ENCODE peak calls at places on chromosomes 3 and 15, in ten cellular contexts. One of them, this sample, is unnamed.

GRCh38 chr3:30511524-30512278 is 94.7 kb upstream of the TGFBR2 start:
- DNase-seq in fibroblast of lung: peak; percentile 99
- DNase-seq in ureter: no peak
- DNase-seq in KG1: no peak
- DNase-seq in stimulated activated naive CD8-positive, alpha-beta T cell treated with anti-CD3 and anti-CD28 coated beads, Interleukin-15, amount 100 ng/mL, for 72 hours: no peak
- DNase-seq in left ventricle myocardium inferior: no peak
- DNase-seq in CD8-positive, alpha-beta T cell: no peak
- DNase-seq in cardiac muscle cell: peak; percentile 99
- DNase-seq in endothelial cell: no peak
- DNase-seq in GM04503: peak; percentile 97
- DNase-seq in this sample: no peak

GRCh38 chr15:101371519-101371918 is 76.5 kb upstream of the SNRPA1 start:
- DNase-seq in stimulated activated naive CD8-positive, alpha-beta T cell treated with anti-CD3 and anti-CD28 coated beads, Interleukin-15, amount 100 ng/mL, for 72 hours: no peak
- DNase-seq in fibroblast of lung: no peak
- DNase-seq in GM04503: no peak
- DNase-seq in left ventricle myocardium inferior: no peak
- DNase-seq in cardiac muscle cell: no peak
- DNase-seq in KG1: no peak
- DNase-seq in endothelial cell: no peak
- DNase-seq in ureter: no peak
- DNase-seq in CD8-positive, alpha-beta T cell: no peak
- DNase-seq in this sample: no peak

GRCh38 chr3:44099566-44100297 is 142.0 kb upstream of the TOPAZ1 start:
- DNase-seq in cardiac muscle cell: peak; percentile 3
- DNase-seq in GM04503: no peak
- DNase-seq in fibroblast of lung: no peak
- DNase-seq in KG1: no peak
- DNase-seq in ureter: peak; percentile 1
- DNase-seq in left ventricle myocardium inferior: no peak
- DNase-seq in endothelial cell: no peak
- DNase-seq in stimulated activated naive CD8-positive, alpha-beta T cell treated with anti-CD3 and anti-CD28 coated beads, Interleukin-15, amount 100 ng/mL, for 72 hours: no peak
- DNase-seq in CD8-positive, alpha-beta T cell: no peak
- DNase-seq in this sample: no peak

GRCh38 chr15:75089781-75090734 is 66.7 kb downstream of the PPCDC start:
- DNase-seq in endothelial cell: no peak
- DNase-seq in stimulated activated naive CD8-positive, alpha-beta T cell treated with anti-CD3 and anti-CD28 coated beads, Interleukin-15, amount 100 ng/mL, for 72 hours: no peak
- DNase-seq in cardiac muscle cell: peak; percentile 89
- DNase-seq in GM04503: no peak
- DNase-seq in CD8-positive, alpha-beta T cell: no peak
- DNase-seq in left ventricle myocardium inferior: peak; percentile 50
- DNase-seq in fibroblast of lung: peak; percentile 34
- DNase-seq in ureter: peak; percentile 45
- DNase-seq in KG1: no peak
- DNase-seq in this sample: no peak

GRCh38 chr15:52440414-52440813 is 88.3 kb downstream of the MYO5A start:
- DNase-seq in GM04503: no peak
- DNase-seq in cardiac muscle cell: no peak
- DNase-seq in fibroblast of lung: peak; percentile 60
- DNase-seq in CD8-positive, alpha-beta T cell: no peak
- DNase-seq in ureter: no peak
- DNase-seq in left ventricle myocardium inferior: no peak
- DNase-seq in endothelial cell: no peak
- DNase-seq in KG1: no peak
- DNase-seq in stimulated activated naive CD8-positive, alpha-beta T cell treated with anti-CD3 and anti-CD28 coated beads, Interleukin-15, amount 100 ng/mL, for 72 hours: no peak
- DNase-seq in this sample: no peak

GRCh38 chr3:56915969-56916586 is 114.3 kb upstream of the ARHGEF3 start:
- DNase-seq in cardiac muscle cell: no peak
- DNase-seq in GM04503: no peak
- DNase-seq in left ventricle myocardium inferior: peak; percentile 30
- DNase-seq in CD8-positive, alpha-beta T cell: peak; percentile 44
- DNase-seq in fibroblast of lung: no peak
- DNase-seq in endothelial cell: no peak
- DNase-seq in stimulated activated naive CD8-positive, alpha-beta T cell treated with anti-CD3 and anti-CD28 coated beads, Interleukin-15, amount 100 ng/mL, for 72 hours: peak; percentile 75
- DNase-seq in KG1: peak; percentile 78
- DNase-seq in ureter: no peak
- DNase-seq in this sample: no peak

GRCh38 chr15:97623091-97623661 is 337.3 kb upstream of the ARRDC4 start:
- DNase-seq in cardiac muscle cell: no peak
- DNase-seq in KG1: no peak
- DNase-seq in endothelial cell: no peak
- DNase-seq in left ventricle myocardium inferior: no peak
- DNase-seq in ureter: no peak
- DNase-seq in fibroblast of lung: no peak
- DNase-seq in GM04503: no peak
- DNase-seq in stimulated activated naive CD8-positive, alpha-beta T cell treated with anti-CD3 and anti-CD28 coated beads, Interleukin-15, amount 100 ng/mL, for 72 hours: no peak
- DNase-seq in CD8-positive, alpha-beta T cell: no peak
- DNase-seq in this sample: peak; percentile 9

GRCh38 chr15:60414016-60414682 is 16.4 kb upstream of the ANXA2 start:
- DNase-seq in stimulated activated naive CD8-positive, alpha-beta T cell treated with anti-CD3 and anti-CD28 coated beads, Interleukin-15, amount 100 ng/mL, for 72 hours: no peak
- DNase-seq in ureter: no peak
- DNase-seq in fibroblast of lung: peak; percentile 70
- DNase-seq in KG1: no peak
- DNase-seq in CD8-positive, alpha-beta T cell: no peak
- DNase-seq in left ventricle myocardium inferior: no peak
- DNase-seq in GM04503: no peak
- DNase-seq in endothelial cell: no peak
- DNase-seq in cardiac muscle cell: peak; percentile 61
- DNase-seq in this sample: no peak

GRCh38 chr3:195907730-195908438 is 467 bp downstream of the TNK2 start:
- DNase-seq in left ventricle myocardium inferior: no peak
- DNase-seq in CD8-positive, alpha-beta T cell: peak; percentile 30
- DNase-seq in stimulated activated naive CD8-positive, alpha-beta T cell treated with anti-CD3 and anti-CD28 coated beads, Interleukin-15, amount 100 ng/mL, for 72 hours: peak; percentile 64
- DNase-seq in cardiac muscle cell: peak; percentile 32
- DNase-seq in endothelial cell: no peak
- DNase-seq in GM04503: no peak
- DNase-seq in fibroblast of lung: no peak
- DNase-seq in KG1: peak; percentile 36
- DNase-seq in ureter: no peak
- DNase-seq in this sample: peak; percentile 51

GRCh38 chr15:60346077-60346476 is 51.7 kb downstream of the ANXA2 start:
- DNase-seq in left ventricle myocardium inferior: no peak
- DNase-seq in KG1: no peak
- DNase-seq in fibroblast of lung: no peak
- DNase-seq in GM04503: no peak
- DNase-seq in endothelial cell: no peak
- DNase-seq in ureter: no peak
- DNase-seq in stimulated activated naive CD8-positive, alpha-beta T cell treated with anti-CD3 and anti-CD28 coated beads, Interleukin-15, amount 100 ng/mL, for 72 hours: no peak
- DNase-seq in CD8-positive, alpha-beta T cell: no peak
- DNase-seq in cardiac muscle cell: no peak
- DNase-seq in this sample: no peak

GRCh38 chr15:91186892-91187644 is 87.0 kb downstream of the SV2B start:
- DNase-seq in KG1: peak; percentile 4
- DNase-seq in left ventricle myocardium inferior: no peak
- DNase-seq in fibroblast of lung: peak; percentile 30
- DNase-seq in ureter: no peak
- DNase-seq in GM04503: no peak
- DNase-seq in stimulated activated naive CD8-positive, alpha-beta T cell treated with anti-CD3 and anti-CD28 coated beads, Interleukin-15, amount 100 ng/mL, for 72 hours: no peak
- DNase-seq in CD8-positive, alpha-beta T cell: no peak
- DNase-seq in cardiac muscle cell: peak; percentile 34
- DNase-seq in endothelial cell: peak; percentile 50
- DNase-seq in this sample: no peak

GRCh38 chr15:71275566-71276354 is 160.5 kb downstream of the THSD4 start:
- DNase-seq in GM04503: no peak
- DNase-seq in KG1: no peak
- DNase-seq in CD8-positive, alpha-beta T cell: no peak
- DNase-seq in endothelial cell: no peak
- DNase-seq in left ventricle myocardium inferior: no peak
- DNase-seq in cardiac muscle cell: no peak
- DNase-seq in fibroblast of lung: no peak
- DNase-seq in ureter: no peak
- DNase-seq in stimulated activated naive CD8-positive, alpha-beta T cell treated with anti-CD3 and anti-CD28 coated beads, Interleukin-15, amount 100 ng/mL, for 72 hours: no peak
- DNase-seq in this sample: no peak

GRCh38 chr15:92365816-92366215 is 27.9 kb upstream of the ST8SIA2 start:
- DNase-seq in CD8-positive, alpha-beta T cell: no peak
- DNase-seq in stimulated activated naive CD8-positive, alpha-beta T cell treated with anti-CD3 and anti-CD28 coated beads, Interleukin-15, amount 100 ng/mL, for 72 hours: no peak
- DNase-seq in GM04503: no peak
- DNase-seq in cardiac muscle cell: no peak
- DNase-seq in endothelial cell: no peak
- DNase-seq in fibroblast of lung: peak; percentile 26
- DNase-seq in ureter: no peak
- DNase-seq in left ventricle myocardium inferior: no peak
- DNase-seq in KG1: no peak
- DNase-seq in this sample: no peak

GRCh38 chr3:97910931-97911351 is 61.3 kb downstream of the RIOX2 start:
- DNase-seq in cardiac muscle cell: peak; percentile 28
- DNase-seq in left ventricle myocardium inferior: no peak
- DNase-seq in ureter: no peak
- DNase-seq in GM04503: no peak
- DNase-seq in endothelial cell: no peak
- DNase-seq in CD8-positive, alpha-beta T cell: no peak
- DNase-seq in fibroblast of lung: no peak
- DNase-seq in KG1: no peak
- DNase-seq in stimulated activated naive CD8-positive, alpha-beta T cell treated with anti-CD3 and anti-CD28 coated beads, Interleukin-15, amount 100 ng/mL, for 72 hours: no peak
- DNase-seq in this sample: no peak

GRCh38 chr3:128482175-128482856 is 10.7 kb downstream of the GATA2 start:
- DNase-seq in cardiac muscle cell: no peak
- DNase-seq in GM04503: no peak
- DNase-seq in CD8-positive, alpha-beta T cell: no peak
- DNase-seq in fibroblast of lung: peak; percentile 55
- DNase-seq in endothelial cell: no peak
- DNase-seq in ureter: no peak
- DNase-seq in KG1: no peak
- DNase-seq in left ventricle myocardium inferior: no peak
- DNase-seq in stimulated activated naive CD8-positive, alpha-beta T cell treated with anti-CD3 and anti-CD28 coated beads, Interleukin-15, amount 100 ng/mL, for 72 hours: no peak
- DNase-seq in this sample: no peak

GRCh38 chr3:129623447-129624118 is 17.1 kb upstream of the PLXND1 start:
- DNase-seq in stimulated activated naive CD8-positive, alpha-beta T cell treated with anti-CD3 and anti-CD28 coated beads, Interleukin-15, amount 100 ng/mL, for 72 hours: no peak
- DNase-seq in GM04503: no peak
- DNase-seq in endothelial cell: peak; percentile 88
- DNase-seq in CD8-positive, alpha-beta T cell: no peak
- DNase-seq in left ventricle myocardium inferior: peak; percentile 79
- DNase-seq in fibroblast of lung: no peak
- DNase-seq in KG1: no peak
- DNase-seq in cardiac muscle cell: peak; percentile 68
- DNase-seq in ureter: peak; percentile 82
- DNase-seq in this sample: no peak

GRCh38 chr3:57420007-57420406 is 124.1 kb downstream of the DNAH12 start:
- DNase-seq in CD8-positive, alpha-beta T cell: no peak
- DNase-seq in stimulated activated naive CD8-positive, alpha-beta T cell treated with anti-CD3 and anti-CD28 coated beads, Interleukin-15, amount 100 ng/mL, for 72 hours: no peak
- DNase-seq in GM04503: no peak
- DNase-seq in ureter: no peak
- DNase-seq in KG1: no peak
- DNase-seq in endothelial cell: no peak
- DNase-seq in cardiac muscle cell: no peak
- DNase-seq in left ventricle myocardium inferior: no peak
- DNase-seq in fibroblast of lung: no peak
- DNase-seq in this sample: no peak

GRCh38 chr3:118736107-118736506 is 298.5 kb downstream of the IGSF11 start:
- DNase-seq in endothelial cell: no peak
- DNase-seq in KG1: no peak
- DNase-seq in ureter: no peak
- DNase-seq in stimulated activated naive CD8-positive, alpha-beta T cell treated with anti-CD3 and anti-CD28 coated beads, Interleukin-15, amount 100 ng/mL, for 72 hours: no peak
- DNase-seq in left ventricle myocardium inferior: no peak
- DNase-seq in cardiac muscle cell: no peak
- DNase-seq in fibroblast of lung: no peak
- DNase-seq in CD8-positive, alpha-beta T cell: no peak
- DNase-seq in GM04503: no peak
- DNase-seq in this sample: no peak

GRCh38 chr15:23395030-23395692 is 40.6 kb downstream of the GOLGA8S start:
- DNase-seq in CD8-positive, alpha-beta T cell: no peak
- DNase-seq in left ventricle myocardium inferior: no peak
- DNase-seq in fibroblast of lung: no peak
- DNase-seq in KG1: no peak
- DNase-seq in GM04503: no peak
- DNase-seq in cardiac muscle cell: no peak
- DNase-seq in stimulated activated naive CD8-positive, alpha-beta T cell treated with anti-CD3 and anti-CD28 coated beads, Interleukin-15, amount 100 ng/mL, for 72 hours: no peak
- DNase-seq in ureter: no peak
- DNase-seq in endothelial cell: no peak
- DNase-seq in this sample: no peak

GRCh38 chr15:100115711-100116090 is 226.1 kb downstream of the ADAMTS17 start:
- DNase-seq in KG1: no peak
- DNase-seq in CD8-positive, alpha-beta T cell: no peak
- DNase-seq in fibroblast of lung: peak; percentile 97
- DNase-seq in cardiac muscle cell: peak; percentile 80
- DNase-seq in GM04503: no peak
- DNase-seq in endothelial cell: no peak
- DNase-seq in stimulated activated naive CD8-positive, alpha-beta T cell treated with anti-CD3 and anti-CD28 coated beads, Interleukin-15, amount 100 ng/mL, for 72 hours: no peak
- DNase-seq in left ventricle myocardium inferior: no peak
- DNase-seq in ureter: no peak
- DNase-seq in this sample: no peak

GRCh38 chr3:53097887-53098286 is 32.3 kb downstream of the RFT1 start:
- DNase-seq in ureter: no peak
- DNase-seq in KG1: no peak
- DNase-seq in left ventricle myocardium inferior: no peak
- DNase-seq in GM04503: no peak
- DNase-seq in endothelial cell: no peak
- DNase-seq in cardiac muscle cell: no peak
- DNase-seq in fibroblast of lung: no peak
- DNase-seq in stimulated activated naive CD8-positive, alpha-beta T cell treated with anti-CD3 and anti-CD28 coated beads, Interleukin-15, amount 100 ng/mL, for 72 hours: no peak
- DNase-seq in CD8-positive, alpha-beta T cell: no peak
- DNase-seq in this sample: no peak

GRCh38 chr3:53826048-53826447 is 20.2 kb downstream of the CHDH start:
- DNase-seq in left ventricle myocardium inferior: no peak
- DNase-seq in CD8-positive, alpha-beta T cell: no peak
- DNase-seq in GM04503: no peak
- DNase-seq in endothelial cell: no peak
- DNase-seq in KG1: no peak
- DNase-seq in fibroblast of lung: no peak
- DNase-seq in ureter: no peak
- DNase-seq in cardiac muscle cell: no peak
- DNase-seq in stimulated activated naive CD8-positive, alpha-beta T cell treated with anti-CD3 and anti-CD28 coated beads, Interleukin-15, amount 100 ng/mL, for 72 hours: no peak
- DNase-seq in this sample: no peak

This sample was measured in occipital lobe.